ENCODE peak calls at places on chromosome 5, in six cellular contexts. N is activated CD4-positive, alpha-beta T cell treated with anti-CD3 and anti-CD28 coated beads, Interleukin-2, amount 50 U/mL, for 48 hours; Q is EH; W is left ventricle myocardium inferior; U is NCI-H1694; C is activated CD4-positive, alpha-beta memory T cell treated with anti-CD3 and anti-CD28 coated beads, Interleukin-2, amount 10 ng/mL, durations not matched to agents 7 days and 5 days. M is an unnamed sample.

GRCh38 chr5:72760259-72760658 is 56.2 kb upstream of the TNPO1 start:
- DNase-seq in N (no peak), Q (peak), W (no peak), U (no peak), C (no peak), M (no peak)

GRCh38 chr5:149818116-149818515 is 88.0 kb downstream of the PPARGC1B start:
- DNase-seq in N (no peak), Q (no peak), W (no peak), U (no peak), C (no peak), M (no peak)

GRCh38 chr5:135245521-135246499 is 153.2 kb downstream of the MACROH2A1 start:
- DNase-seq in N (no peak), Q (peak), W (no peak), U (no peak), C (peak), M (peak)

GRCh38 chr5:107383414-107383813 is 287.3 kb downstream of the EFNA5 start:
- DNase-seq in N (no peak), Q (no peak), W (no peak), U (no peak), C (no peak), M (no peak)

GRCh38 chr5:10123254-10123989 is 126.3 kb downstream of the ATPSCKMT start:
- DNase-seq in N (no peak), Q (no peak), W (no peak), U (no peak), C (no peak), M (no peak)

GRCh38 chr5:17343675-17344074 is 126.2 kb downstream of the BASP1 start:
- DNase-seq in N (no peak), Q (peak), W (no peak), U (no peak), C (no peak), M (no peak)

GRCh38 chr5:176561259-176561658 is 12.1 kb downstream of the CDHR2 start:
- DNase-seq in N (no peak), Q (no peak), W (no peak), U (no peak), C (no peak), M (no peak)

GRCh38 chr5:38607930-38608545 is 51.6 kb upstream of the LIFR start:
- DNase-seq in N (no peak), Q (peak), W (no peak), U (no peak), C (no peak), M (no peak)

GRCh38 chr5:37889612-37890317 is 49.9 kb upstream of the GDNF start:
- DNase-seq in N (no peak), Q (peak), W (no peak), U (no peak), C (no peak), M (peak)

GRCh38 chr5:172549708-172550095 is 91.4 kb upstream of the NEURL1B start:
- DNase-seq in N (no peak), Q (no peak), W (no peak), U (no peak), C (no peak), M (peak)

GRCh38 chr5:1657161-1657741 is 133.5 kb upstream of the LPCAT1 start:
- DNase-seq in N (no peak), Q (no peak), W (peak), U (no peak), C (peak), M (no peak)

GRCh38 chr5:177526191-177526590 is 9.4 kb upstream of the DDX41 start:
- DNase-seq in N (no peak), Q (no peak), W (no peak), U (no peak), C (no peak), M (peak)

GRCh38 chr5:151183451-151184245 is 26.1 kb upstream of the ANXA6 start:
- DNase-seq in N (no peak), Q (peak), W (no peak), U (no peak), C (no peak), M (peak)

GRCh38 chr5:1751864-1752822 is 47.5 kb downstream of the MRPL36 start:
- DNase-seq in N (no peak), Q (no peak), W (no peak), U (no peak), C (no peak), M (no peak)

GRCh38 chr5:6899215-6899614 is 186.0 kb downstream of the TENT4A start:
- DNase-seq in N (no peak), Q (no peak), W (no peak), U (no peak), C (no peak), M (no peak)

GRCh38 chr5:59055745-59056448 is 473.0 kb downstream of the RAB3C start:
- DNase-seq in N (no peak), Q (no peak), W (no peak), U (no peak), C (no peak), M (no peak)

GRCh38 chr5:142293486-142293885 is 31.3 kb downstream of the SPRY4 start:
- DNase-seq in N (no peak), Q (peak), W (no peak), U (no peak), C (no peak), M (no peak)

GRCh38 chr5:73969195-73970059 is 343.4 kb downstream of the ARHGEF28 start:
- DNase-seq in N (no peak), Q (no peak), W (no peak), U (no peak), C (no peak), M (peak)

M was measured in SJCRH30.